ENCODE peak calls at places on chromosomes 1 and 21, in five cellular contexts. One of them, this sample, is unnamed. For H3K36me3, the result is how much of the 10 kb centered on the place peaks cover.

GRCh38 chr1:98870959-98871903 is 133.4 kb downstream of the PLPPR5 start:
- DNase-seq in astrocyte: peak
- DNase-seq in neural progenitor cell: no peak
- DNase-seq in hepatocyte: no peak
- DNase-seq in GM23338: peak
- DNase-seq in this sample: no peak

GRCh38 chr1:117695796-117696505 is 90.1 kb downstream of the TENT5C start:
- DNase-seq in GM23338: peak
- DNase-seq in hepatocyte: peak
- DNase-seq in astrocyte: peak
- DNase-seq in neural progenitor cell: no peak
- DNase-seq in this sample: no peak

GRCh38 chr1:107991371-107992066 is 26.5 kb upstream of the VAV3 start:
- DNase-seq in astrocyte: peak
- DNase-seq in GM23338: no peak
- DNase-seq in neural progenitor cell: no peak
- DNase-seq in hepatocyte: no peak
- DNase-seq in this sample: no peak

GRCh38 chr1:2151252-2151651 is 43.3 kb downstream of the FAAP20 start:
- DNase-seq in GM23338: no peak
- DNase-seq in astrocyte: no peak
- DNase-seq in neural progenitor cell: no peak
- DNase-seq in hepatocyte: no peak
- DNase-seq in this sample: no peak

GRCh38 chr1:99119193-99119592 is 114.5 kb upstream of the PLPPR5 start:
- DNase-seq in hepatocyte: no peak
- DNase-seq in neural progenitor cell: no peak
- DNase-seq in astrocyte: no peak
- DNase-seq in GM23338: no peak
- DNase-seq in this sample: no peak

GRCh38 chr1:100523038-100523649 is 14.8 kb upstream of the GPR88 start:
- DNase-seq in astrocyte: no peak
- DNase-seq in hepatocyte: no peak
- DNase-seq in neural progenitor cell: no peak
- DNase-seq in GM23338: no peak
- DNase-seq in this sample: no peak

GRCh38 chr1:58739851-58740466 is 40.1 kb upstream of the MYSM1 start:
- DNase-seq in GM23338: peak
- DNase-seq in hepatocyte: peak
- DNase-seq in astrocyte: no peak
- DNase-seq in neural progenitor cell: peak
- DNase-seq in this sample: peak

GRCh38 chr1:186875874-186876273 is 47.1 kb downstream of the PLA2G4A start:
- DNase-seq in astrocyte: no peak
- DNase-seq in neural progenitor cell: no peak
- DNase-seq in GM23338: no peak
- DNase-seq in hepatocyte: no peak
- DNase-seq in this sample: no peak

GRCh38 chr1:219498666-219499065 is 114.2 kb downstream of the ZC3H11B start:
- DNase-seq in astrocyte: no peak
- DNase-seq in GM23338: no peak
- DNase-seq in hepatocyte: no peak
- DNase-seq in neural progenitor cell: no peak
- DNase-seq in this sample: no peak

GRCh38 chr1:183632964-183633363 is 2.6 kb downstream of the ARPC5 start:
- DNase-seq in astrocyte: no peak
- DNase-seq in GM23338: no peak
- DNase-seq in neural progenitor cell: no peak
- DNase-seq in hepatocyte: no peak
- DNase-seq in this sample: no peak

GRCh38 chr21:44813149-44813548 is 4.7 kb downstream of the SUMO3 start:
- DNase-seq in neural progenitor cell: no peak
- DNase-seq in hepatocyte: no peak
- DNase-seq in astrocyte: no peak
- DNase-seq in GM23338: no peak
- DNase-seq in this sample: no peak

GRCh38 chr1:222798111-222798510 is 16.7 kb upstream of the DISP1 start:
- DNase-seq in neural progenitor cell: no peak
- DNase-seq in astrocyte: peak
- DNase-seq in hepatocyte: peak
- DNase-seq in GM23338: no peak
- DNase-seq in this sample: peak

GRCh38 chr1:59545830-59546229 is 248.9 kb downstream of the FGGY start:
- DNase-seq in GM23338: no peak
- DNase-seq in neural progenitor cell: no peak
- DNase-seq in astrocyte: no peak
- DNase-seq in hepatocyte: no peak
- DNase-seq in this sample: no peak

GRCh38 chr1:32048440-32048839 is 24.3 kb upstream of the TMEM39B start:
- DNase-seq in GM23338: no peak
- DNase-seq in neural progenitor cell: no peak
- DNase-seq in hepatocyte: no peak
- DNase-seq in astrocyte: peak
- DNase-seq in this sample: no peak

GRCh38 chr1:201885531-201886075 is 3.1 kb upstream of the SHISA4 start:
- DNase-seq in GM23338: no peak
- DNase-seq in neural progenitor cell: no peak
- DNase-seq in astrocyte: peak
- DNase-seq in hepatocyte: no peak
- DNase-seq in this sample: peak

GRCh38 chr1:100130552-100131077 is 2.1 kb downstream of the SASS6 start:
- DNase-seq in astrocyte: no peak
- DNase-seq in GM23338: peak
- DNase-seq in hepatocyte: no peak
- DNase-seq in neural progenitor cell: no peak
- DNase-seq in this sample: no peak

GRCh38 chr1:117576236-117576635 is 29.6 kb upstream of the TENT5C start:
- DNase-seq in neural progenitor cell: no peak
- DNase-seq in GM23338: no peak
- DNase-seq in hepatocyte: no peak
- DNase-seq in astrocyte: no peak
- DNase-seq in this sample: no peak

GRCh38 chr1:162629077-162629637 is 3.1 kb upstream of the DDR2 start:
- DNase-seq in GM23338: no peak
- DNase-seq in hepatocyte: no peak
- DNase-seq in neural progenitor cell: no peak
- DNase-seq in astrocyte: peak
- DNase-seq in this sample: no peak

GRCh38 chr1:162631546-162632233 is 574 bp upstream of the DDR2 start:
- DNase-seq in astrocyte: no peak
- DNase-seq in hepatocyte: peak
- DNase-seq in GM23338: no peak
- DNase-seq in neural progenitor cell: no peak
- DNase-seq in this sample: no peak

GRCh38 chr1:162632234-162632666 is at the start of gene DDR2:
- DNase-seq in GM23338: peak
- DNase-seq in hepatocyte: peak
- DNase-seq in astrocyte: peak
- DNase-seq in neural progenitor cell: no peak
- DNase-seq in this sample: no peak

GRCh38 chr1:162627662-162628296 is 4.5 kb upstream of the DDR2 start:
- DNase-seq in neural progenitor cell: peak
- DNase-seq in GM23338: peak
- DNase-seq in hepatocyte: no peak
- DNase-seq in astrocyte: no peak
- DNase-seq in this sample: no peak

GRCh38 chr1:162629651-162630050 is 2.6 kb upstream of the DDR2 start:
- DNase-seq in astrocyte: peak
- DNase-seq in neural progenitor cell: no peak
- DNase-seq in GM23338: no peak
- DNase-seq in hepatocyte: no peak
- DNase-seq in this sample: no peak
- H3K4me2 ChIP-seq in astrocyte: peak
- H3K4me2 ChIP-seq in neural progenitor cell: no peak
- H3K4me2 ChIP-seq in GM23338: no peak
- H3K4me2 ChIP-seq in hepatocyte: no peak
- H3K4me2 ChIP-seq in this sample: no peak

DNA sequence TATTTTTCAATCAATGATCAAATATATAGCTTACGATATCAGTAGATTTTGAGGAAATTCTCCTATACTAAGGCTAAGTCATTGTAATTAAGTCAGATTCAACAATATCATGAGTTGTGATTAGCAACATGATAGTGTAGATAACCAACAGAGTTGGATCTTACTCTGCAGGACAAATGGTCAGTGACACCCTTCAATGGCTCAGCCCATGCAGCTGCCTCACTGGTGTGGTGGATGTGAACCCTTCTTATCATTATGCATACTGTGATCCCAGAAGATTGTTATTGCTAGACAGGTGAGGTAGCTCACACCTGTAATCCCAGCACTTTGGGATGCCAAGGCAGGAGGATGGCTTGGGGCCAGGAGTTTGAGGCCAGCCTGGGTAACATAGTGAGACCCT is 5.6 kb downstream of the SLC16A1 start:
- DNase-seq in hepatocyte: no peak
- DNase-seq in neural progenitor cell: no peak
- DNase-seq in astrocyte: no peak
- DNase-seq in GM23338: no peak
- DNase-seq in this sample: no peak
- H3K36me3 ChIP-seq in hepatocyte: under half
- H3K36me3 ChIP-seq in neural progenitor cell: under half
- H3K36me3 ChIP-seq in astrocyte: under half
- H3K36me3 ChIP-seq in GM23338: under half
- H3K36me3 ChIP-seq in this sample: under half

DNA sequence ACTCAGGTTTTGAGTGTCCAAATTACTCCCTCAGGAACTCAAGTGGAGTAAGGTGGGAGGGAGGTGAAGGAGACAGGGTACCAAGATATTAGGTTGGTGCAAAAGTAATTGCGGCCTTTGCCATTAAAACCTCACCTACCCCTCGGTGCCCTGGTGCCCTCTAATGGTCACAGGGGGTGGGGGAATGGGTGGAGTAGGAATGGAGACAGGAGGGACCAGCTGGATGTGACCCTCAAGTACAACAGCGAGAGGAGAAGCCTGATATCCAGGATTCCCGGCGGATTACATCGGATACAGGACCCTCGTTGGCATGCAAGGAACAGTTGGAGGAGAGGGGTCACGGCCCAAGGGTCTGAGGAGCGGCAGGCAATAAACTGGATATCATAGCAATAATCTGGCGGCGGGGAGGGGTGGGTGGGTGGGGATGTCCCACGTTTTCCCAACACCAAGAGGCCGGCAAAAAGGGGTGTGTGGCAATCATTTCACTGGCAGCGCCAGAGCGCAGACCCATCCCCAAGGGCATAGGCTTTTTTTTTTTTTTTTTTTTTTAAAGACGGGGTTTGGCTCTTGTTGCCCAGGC is 4.3 kb upstream of the ZBTB7B start:
- DNase-seq in neural progenitor cell: no peak
- DNase-seq in astrocyte: no peak
- DNase-seq in GM23338: peak
- DNase-seq in hepatocyte: no peak
- DNase-seq in this sample: no peak
- TF ChIP-seq CTCF in neural progenitor cell: no peak
- TF ChIP-seq CTCF in astrocyte: no peak
- TF ChIP-seq CTCF in GM23338: peak
- TF ChIP-seq CTCF in hepatocyte: no peak
- TF ChIP-seq CTCF in this sample: no peak

DNA sequence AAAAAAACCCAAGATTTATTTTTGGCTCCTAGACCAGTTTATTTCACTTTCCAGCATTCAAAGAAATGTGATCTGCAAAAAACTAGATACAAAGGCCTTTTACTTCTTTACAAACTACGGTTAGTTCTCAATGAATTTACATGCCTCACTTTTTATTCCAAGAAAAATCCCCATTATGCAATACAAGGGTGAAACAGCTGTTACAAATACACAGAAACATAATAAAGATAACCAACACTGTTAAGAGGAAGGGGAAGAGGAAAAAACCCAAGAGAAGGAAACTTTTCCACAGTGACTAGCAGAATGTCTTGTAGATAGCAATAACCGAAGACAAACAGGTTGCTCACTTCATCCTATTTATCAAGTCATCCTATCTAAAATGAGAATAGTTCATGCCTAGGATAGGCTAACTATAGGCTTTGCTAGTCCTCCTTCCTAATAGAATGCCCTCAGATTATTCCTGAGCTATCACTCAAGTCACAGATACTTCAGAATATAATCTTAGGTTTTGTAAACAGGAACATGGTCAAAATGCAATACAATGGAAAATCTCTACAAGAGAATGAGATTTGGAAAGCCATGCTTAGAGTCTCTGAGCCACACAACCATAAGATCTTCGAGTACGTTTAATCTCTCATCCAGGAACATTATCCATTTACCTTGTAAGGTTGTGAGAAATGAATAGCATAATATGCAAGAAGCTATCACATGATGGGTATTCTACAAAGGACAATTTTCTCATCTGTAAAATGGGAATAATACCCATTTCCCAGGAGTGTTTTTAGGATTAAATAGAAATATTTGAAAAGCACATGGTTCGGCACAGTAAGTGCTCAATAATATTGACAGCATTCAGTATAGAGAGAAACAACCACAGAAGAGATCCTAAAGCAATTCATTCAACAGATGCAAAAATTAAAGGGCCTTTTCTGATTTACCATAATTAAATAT is 5.4 kb downstream of the PNRC2 start:
- DNase-seq in GM23338: no peak
- DNase-seq in astrocyte: no peak
- DNase-seq in neural progenitor cell: no peak
- DNase-seq in hepatocyte: peak
- DNase-seq in this sample: no peak
- H3K4me2 ChIP-seq in GM23338: no peak
- H3K4me2 ChIP-seq in astrocyte: no peak
- H3K4me2 ChIP-seq in neural progenitor cell: no peak
- H3K4me2 ChIP-seq in hepatocyte: peak
- H3K4me2 ChIP-seq in this sample: no peak

GRCh38 chr1:205792481-205792881 is 17.2 kb upstream of the RAB29 start:
- DNase-seq in hepatocyte: no peak
- DNase-seq in GM23338: no peak
- DNase-seq in astrocyte: no peak
- DNase-seq in neural progenitor cell: no peak
- DNase-seq in this sample: no peak

GRCh38 chr1:205791568-205792180 is 16.4 kb upstream of the RAB29 start:
- DNase-seq in hepatocyte: peak
- DNase-seq in neural progenitor cell: peak
- DNase-seq in GM23338: peak
- DNase-seq in astrocyte: no peak
- DNase-seq in this sample: peak

GRCh38 chr1:205797122-205797521 is 15.9 kb downstream of the SLC41A1 start:
- DNase-seq in hepatocyte: no peak
- DNase-seq in GM23338: no peak
- DNase-seq in astrocyte: no peak
- DNase-seq in neural progenitor cell: no peak
- DNase-seq in this sample: no peak

GRCh38 chr1:205792946-205793673 is 17.8 kb upstream of the RAB29 start:
- DNase-seq in astrocyte: no peak
- DNase-seq in GM23338: no peak
- DNase-seq in hepatocyte: no peak
- DNase-seq in neural progenitor cell: peak
- DNase-seq in this sample: no peak

GRCh38 chr1:205793959-205794730 is 18.9 kb downstream of the SLC41A1 start:
- DNase-seq in hepatocyte: no peak
- DNase-seq in neural progenitor cell: no peak
- DNase-seq in astrocyte: no peak
- DNase-seq in GM23338: no peak
- DNase-seq in this sample: no peak
- H3K36me3 ChIP-seq in hepatocyte: under half
- H3K36me3 ChIP-seq in neural progenitor cell: under half
- H3K36me3 ChIP-seq in astrocyte: under half
- H3K36me3 ChIP-seq in GM23338: under half
- H3K36me3 ChIP-seq in this sample: under half

GRCh38 chr1:194568610-194569009 is 1382.2 kb upstream of the B3GALT2 start:
- DNase-seq in GM23338: peak
- DNase-seq in astrocyte: peak
- DNase-seq in hepatocyte: no peak
- DNase-seq in neural progenitor cell: peak
- DNase-seq in this sample: no peak
- TF ChIP-seq CTCF in GM23338: peak
- TF ChIP-seq CTCF in astrocyte: no peak
- TF ChIP-seq CTCF in hepatocyte: no peak
- TF ChIP-seq CTCF in neural progenitor cell: peak
- TF ChIP-seq CTCF in this sample: no peak